ENCODE peak calls at places on chromosomes 4 and X, in ten cellular contexts. One of them, this sample, is unnamed.

GRCh38 chr4:73704314-73705055 is 35.9 kb upstream of the CXCL8 start:
- DNase-seq in adrenal gland: peak
- DNase-seq in cardiac muscle cell: peak
- DNase-seq in brain microvascular endothelial cell: peak
- DNase-seq in esophagus squamous epithelium: peak
- DNase-seq in right cardiac atrium: no peak
- DNase-seq in WERI-Rb-1: no peak
- DNase-seq in neural progenitor cell: no peak
- DNase-seq in effector memory CD4-positive, alpha-beta T cell: no peak
- DNase-seq in coronary artery: peak
- DNase-seq in this sample: peak

GRCh38 chr4:155809835-155810234 is 51.0 kb downstream of the GUCY1B1 start:
- DNase-seq in cardiac muscle cell: peak
- DNase-seq in WERI-Rb-1: no peak
- DNase-seq in esophagus squamous epithelium: no peak
- DNase-seq in adrenal gland: peak
- DNase-seq in effector memory CD4-positive, alpha-beta T cell: no peak
- DNase-seq in brain microvascular endothelial cell: peak
- DNase-seq in neural progenitor cell: peak
- DNase-seq in right cardiac atrium: no peak
- DNase-seq in coronary artery: no peak
- DNase-seq in this sample: no peak

GRCh38 chr4:70360460-70360859 is at the start of gene SMR3A:
- DNase-seq in neural progenitor cell: no peak
- DNase-seq in esophagus squamous epithelium: no peak
- DNase-seq in brain microvascular endothelial cell: no peak
- DNase-seq in cardiac muscle cell: no peak
- DNase-seq in effector memory CD4-positive, alpha-beta T cell: no peak
- DNase-seq in adrenal gland: no peak
- DNase-seq in WERI-Rb-1: no peak
- DNase-seq in coronary artery: no peak
- DNase-seq in right cardiac atrium: no peak
- DNase-seq in this sample: no peak

GRCh38 chrX:96394566-96394965 is 290.1 kb upstream of the DIAPH2 start:
- DNase-seq in right cardiac atrium: no peak
- DNase-seq in WERI-Rb-1: no peak
- DNase-seq in cardiac muscle cell: no peak
- DNase-seq in brain microvascular endothelial cell: peak
- DNase-seq in coronary artery: no peak
- DNase-seq in effector memory CD4-positive, alpha-beta T cell: no peak
- DNase-seq in adrenal gland: no peak
- DNase-seq in neural progenitor cell: no peak
- DNase-seq in esophagus squamous epithelium: no peak
- DNase-seq in this sample: no peak

GRCh38 chr4:145347684-145348083 is 134.0 kb upstream of the SMAD1 start:
- DNase-seq in brain microvascular endothelial cell: peak
- DNase-seq in neural progenitor cell: no peak
- DNase-seq in esophagus squamous epithelium: no peak
- DNase-seq in cardiac muscle cell: peak
- DNase-seq in adrenal gland: no peak
- DNase-seq in coronary artery: no peak
- DNase-seq in effector memory CD4-positive, alpha-beta T cell: no peak
- DNase-seq in WERI-Rb-1: no peak
- DNase-seq in right cardiac atrium: no peak
- DNase-seq in this sample: no peak

GRCh38 chrX:105910563-105911105 is 88.3 kb downstream of the NRK start:
- DNase-seq in esophagus squamous epithelium: no peak
- DNase-seq in effector memory CD4-positive, alpha-beta T cell: no peak
- DNase-seq in coronary artery: no peak
- DNase-seq in cardiac muscle cell: peak
- DNase-seq in brain microvascular endothelial cell: no peak
- DNase-seq in adrenal gland: no peak
- DNase-seq in WERI-Rb-1: no peak
- DNase-seq in right cardiac atrium: no peak
- DNase-seq in neural progenitor cell: no peak
- DNase-seq in this sample: no peak

GRCh38 chr4:107044170-107044569 is 8.1 kb upstream of the DKK2 start:
- DNase-seq in esophagus squamous epithelium: no peak
- DNase-seq in right cardiac atrium: no peak
- DNase-seq in WERI-Rb-1: peak
- DNase-seq in neural progenitor cell: no peak
- DNase-seq in brain microvascular endothelial cell: peak
- DNase-seq in cardiac muscle cell: no peak
- DNase-seq in adrenal gland: no peak
- DNase-seq in effector memory CD4-positive, alpha-beta T cell: no peak
- DNase-seq in coronary artery: no peak
- DNase-seq in this sample: no peak

GRCh38 chrX:104254442-104255115 is at the start of gene ESX1:
- DNase-seq in cardiac muscle cell: peak
- DNase-seq in WERI-Rb-1: no peak
- DNase-seq in right cardiac atrium: no peak
- DNase-seq in esophagus squamous epithelium: no peak
- DNase-seq in brain microvascular endothelial cell: no peak
- DNase-seq in adrenal gland: no peak
- DNase-seq in effector memory CD4-positive, alpha-beta T cell: no peak
- DNase-seq in coronary artery: no peak
- DNase-seq in neural progenitor cell: peak
- DNase-seq in this sample: no peak

GRCh38 chrX:113399501-113400192 is 559.0 kb upstream of the AMOT start:
- DNase-seq in brain microvascular endothelial cell: no peak
- DNase-seq in right cardiac atrium: no peak
- DNase-seq in neural progenitor cell: no peak
- DNase-seq in esophagus squamous epithelium: no peak
- DNase-seq in WERI-Rb-1: no peak
- DNase-seq in effector memory CD4-positive, alpha-beta T cell: no peak
- DNase-seq in coronary artery: no peak
- DNase-seq in adrenal gland: no peak
- DNase-seq in cardiac muscle cell: peak
- DNase-seq in this sample: no peak

GRCh38 chr4:156725257-156725656 is 246.3 kb downstream of the PDGFC start:
- DNase-seq in effector memory CD4-positive, alpha-beta T cell: no peak
- DNase-seq in esophagus squamous epithelium: no peak
- DNase-seq in WERI-Rb-1: no peak
- DNase-seq in adrenal gland: peak
- DNase-seq in right cardiac atrium: peak
- DNase-seq in brain microvascular endothelial cell: no peak
- DNase-seq in neural progenitor cell: no peak
- DNase-seq in cardiac muscle cell: no peak
- DNase-seq in coronary artery: no peak
- DNase-seq in this sample: no peak

GRCh38 chr4:6115342-6115741 is 85.0 kb downstream of the JAKMIP1 start:
- DNase-seq in WERI-Rb-1: no peak
- DNase-seq in brain microvascular endothelial cell: no peak
- DNase-seq in effector memory CD4-positive, alpha-beta T cell: no peak
- DNase-seq in cardiac muscle cell: no peak
- DNase-seq in right cardiac atrium: no peak
- DNase-seq in esophagus squamous epithelium: no peak
- DNase-seq in coronary artery: no peak
- DNase-seq in neural progenitor cell: no peak
- DNase-seq in adrenal gland: no peak
- DNase-seq in this sample: no peak

GRCh38 chrX:108537005-108537404 is 97.4 kb downstream of the COL4A5 start:
- DNase-seq in cardiac muscle cell: peak
- DNase-seq in coronary artery: no peak
- DNase-seq in adrenal gland: peak
- DNase-seq in neural progenitor cell: peak
- DNase-seq in WERI-Rb-1: peak
- DNase-seq in brain microvascular endothelial cell: peak
- DNase-seq in esophagus squamous epithelium: no peak
- DNase-seq in right cardiac atrium: no peak
- DNase-seq in effector memory CD4-positive, alpha-beta T cell: no peak
- DNase-seq in this sample: no peak

GRCh38 chr4:108030332-108030731 is 40.6 kb downstream of the HADH start:
- DNase-seq in effector memory CD4-positive, alpha-beta T cell: peak
- DNase-seq in right cardiac atrium: no peak
- DNase-seq in neural progenitor cell: peak
- DNase-seq in adrenal gland: peak
- DNase-seq in esophagus squamous epithelium: no peak
- DNase-seq in coronary artery: no peak
- DNase-seq in WERI-Rb-1: peak
- DNase-seq in cardiac muscle cell: peak
- DNase-seq in brain microvascular endothelial cell: peak
- DNase-seq in this sample: no peak

GRCh38 chr4:145679991-145680455 is at the start of gene C4orf51:
- DNase-seq in right cardiac atrium: no peak
- DNase-seq in esophagus squamous epithelium: no peak
- DNase-seq in adrenal gland: peak
- DNase-seq in brain microvascular endothelial cell: peak
- DNase-seq in neural progenitor cell: no peak
- DNase-seq in effector memory CD4-positive, alpha-beta T cell: no peak
- DNase-seq in coronary artery: no peak
- DNase-seq in WERI-Rb-1: no peak
- DNase-seq in cardiac muscle cell: peak
- DNase-seq in this sample: no peak

GRCh38 chrX:136953867-136954787 is 73.6 kb upstream of the RBMX start:
- DNase-seq in WERI-Rb-1: peak
- DNase-seq in brain microvascular endothelial cell: peak
- DNase-seq in effector memory CD4-positive, alpha-beta T cell: no peak
- DNase-seq in adrenal gland: peak
- DNase-seq in coronary artery: no peak
- DNase-seq in cardiac muscle cell: peak
- DNase-seq in neural progenitor cell: peak
- DNase-seq in right cardiac atrium: peak
- DNase-seq in esophagus squamous epithelium: peak
- DNase-seq in this sample: no peak

GRCh38 chr4:174522183-174523002 is at the start of gene HPGD:
- DNase-seq in esophagus squamous epithelium: no peak
- DNase-seq in coronary artery: no peak
- DNase-seq in WERI-Rb-1: peak
- DNase-seq in neural progenitor cell: peak
- DNase-seq in cardiac muscle cell: no peak
- DNase-seq in brain microvascular endothelial cell: no peak
- DNase-seq in effector memory CD4-positive, alpha-beta T cell: peak
- DNase-seq in right cardiac atrium: peak
- DNase-seq in adrenal gland: peak
- DNase-seq in this sample: no peak

GRCh38 chr4:8106451-8107025 is 52.1 kb downstream of the ABLIM2 start:
- DNase-seq in coronary artery: no peak
- DNase-seq in esophagus squamous epithelium: no peak
- DNase-seq in brain microvascular endothelial cell: no peak
- DNase-seq in neural progenitor cell: no peak
- DNase-seq in WERI-Rb-1: no peak
- DNase-seq in cardiac muscle cell: no peak
- DNase-seq in right cardiac atrium: peak
- DNase-seq in adrenal gland: no peak
- DNase-seq in effector memory CD4-positive, alpha-beta T cell: no peak
- DNase-seq in this sample: no peak
- H3K27ac ChIP-seq in coronary artery: no peak
- H3K27ac ChIP-seq in esophagus squamous epithelium: no peak
- H3K27ac ChIP-seq in brain microvascular endothelial cell: no peak
- H3K27ac ChIP-seq in neural progenitor cell: no peak
- H3K27ac ChIP-seq in WERI-Rb-1: no peak
- H3K27ac ChIP-seq in cardiac muscle cell: no peak
- H3K27ac ChIP-seq in right cardiac atrium: no peak
- H3K27ac ChIP-seq in adrenal gland: no peak
- H3K27ac ChIP-seq in effector memory CD4-positive, alpha-beta T cell: no peak
- H3K27ac ChIP-seq in this sample: no peak

DNA sequence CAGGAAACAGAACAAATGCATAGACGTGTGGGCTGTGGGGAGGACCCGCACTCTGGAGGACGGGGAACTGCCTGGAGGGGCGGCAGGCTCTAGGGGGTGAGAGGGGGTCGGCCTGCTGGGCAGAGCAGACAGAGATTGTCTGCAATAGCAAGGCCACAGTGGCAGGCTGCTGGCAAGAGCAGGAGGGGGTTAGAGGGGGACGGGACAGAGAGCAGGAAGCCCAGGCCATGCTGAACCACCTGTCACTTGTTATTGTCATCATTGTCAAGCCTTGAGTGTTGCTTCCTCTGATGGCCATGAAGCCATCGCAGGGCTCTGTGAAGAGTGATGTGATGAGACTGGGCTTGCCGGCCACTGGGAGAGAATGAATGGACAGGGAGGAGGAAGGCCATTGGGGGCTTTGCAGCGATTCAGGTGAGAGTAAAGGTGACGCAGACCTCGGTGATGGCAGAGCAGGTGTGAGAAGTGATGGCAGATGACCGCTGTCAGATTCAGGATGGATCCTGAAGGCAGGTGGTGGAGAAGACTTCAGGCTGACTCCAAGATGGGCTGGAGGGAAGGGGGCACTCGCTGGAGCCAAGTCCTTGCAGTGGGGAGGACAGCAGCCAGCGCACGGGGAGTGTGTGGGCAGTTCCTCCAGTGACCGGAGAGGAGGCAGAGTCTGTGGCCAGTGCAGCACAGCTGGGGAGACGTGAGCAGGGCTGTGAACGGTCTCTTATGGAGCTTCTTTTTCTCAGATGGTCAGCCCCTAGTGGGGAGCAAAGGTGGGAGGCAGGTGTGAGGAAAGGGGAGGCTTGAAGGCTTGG is 43.6 kb downstream of the HTT-AS start:
- DNase-seq in brain microvascular endothelial cell: no peak
- DNase-seq in adrenal gland: no peak
- DNase-seq in effector memory CD4-positive, alpha-beta T cell: no peak
- DNase-seq in esophagus squamous epithelium: no peak
- DNase-seq in right cardiac atrium: no peak
- DNase-seq in coronary artery: no peak
- DNase-seq in WERI-Rb-1: no peak
- DNase-seq in neural progenitor cell: no peak
- DNase-seq in cardiac muscle cell: no peak
- DNase-seq in this sample: no peak
- H3K4me3 ChIP-seq in brain microvascular endothelial cell: no peak
- H3K4me3 ChIP-seq in adrenal gland: no peak
- H3K4me3 ChIP-seq in effector memory CD4-positive, alpha-beta T cell: no peak
- H3K4me3 ChIP-seq in esophagus squamous epithelium: no peak
- H3K4me3 ChIP-seq in right cardiac atrium: no peak
- H3K4me3 ChIP-seq in coronary artery: no peak
- H3K4me3 ChIP-seq in WERI-Rb-1: no peak
- H3K4me3 ChIP-seq in neural progenitor cell: no peak
- H3K4me3 ChIP-seq in cardiac muscle cell: no peak
- H3K4me3 ChIP-seq in this sample: no peak

DNA sequence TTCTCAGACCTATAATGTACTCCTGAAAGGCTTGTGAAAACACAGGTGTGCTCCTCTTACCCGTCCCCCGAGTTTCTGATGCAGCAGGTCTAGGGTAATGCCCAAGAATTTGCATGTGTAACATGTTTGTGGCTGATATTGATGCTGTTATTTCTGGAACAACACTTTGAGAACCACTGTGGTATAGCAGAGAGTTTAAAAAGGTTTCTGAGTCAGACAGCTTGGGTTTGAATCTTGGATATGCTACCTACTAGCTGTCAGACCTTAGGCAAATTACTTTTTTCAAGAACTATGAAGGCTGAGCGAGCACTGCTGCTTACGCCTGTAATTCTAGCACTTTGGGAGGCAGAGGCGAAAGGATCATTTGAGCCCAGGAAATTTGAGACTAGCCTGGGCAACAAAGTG is 4.9 kb downstream of the AFF1 start:
- DNase-seq in WERI-Rb-1: no peak
- DNase-seq in cardiac muscle cell: no peak
- DNase-seq in brain microvascular endothelial cell: no peak
- DNase-seq in effector memory CD4-positive, alpha-beta T cell: no peak
- DNase-seq in esophagus squamous epithelium: peak
- DNase-seq in neural progenitor cell: no peak
- DNase-seq in adrenal gland: no peak
- DNase-seq in coronary artery: no peak
- DNase-seq in right cardiac atrium: no peak
- DNase-seq in this sample: no peak
- H3K27ac ChIP-seq in WERI-Rb-1: no peak
- H3K27ac ChIP-seq in cardiac muscle cell: no peak
- H3K27ac ChIP-seq in brain microvascular endothelial cell: no peak
- H3K27ac ChIP-seq in effector memory CD4-positive, alpha-beta T cell: peak
- H3K27ac ChIP-seq in esophagus squamous epithelium: peak
- H3K27ac ChIP-seq in neural progenitor cell: no peak
- H3K27ac ChIP-seq in adrenal gland: peak
- H3K27ac ChIP-seq in coronary artery: peak
- H3K27ac ChIP-seq in right cardiac atrium: peak
- H3K27ac ChIP-seq in this sample: no peak

GRCh38 chr4:121243476-121243875 is 79.4 kb upstream of the TNIP3 start:
- DNase-seq in neural progenitor cell: no peak
- DNase-seq in adrenal gland: no peak
- DNase-seq in right cardiac atrium: no peak
- DNase-seq in esophagus squamous epithelium: no peak
- DNase-seq in coronary artery: no peak
- DNase-seq in brain microvascular endothelial cell: no peak
- DNase-seq in cardiac muscle cell: no peak
- DNase-seq in effector memory CD4-positive, alpha-beta T cell: no peak
- DNase-seq in WERI-Rb-1: no peak
- DNase-seq in this sample: no peak
- H3K4me3 ChIP-seq in neural progenitor cell: no peak
- H3K4me3 ChIP-seq in adrenal gland: no peak
- H3K4me3 ChIP-seq in right cardiac atrium: no peak
- H3K4me3 ChIP-seq in esophagus squamous epithelium: no peak
- H3K4me3 ChIP-seq in coronary artery: no peak
- H3K4me3 ChIP-seq in brain microvascular endothelial cell: no peak
- H3K4me3 ChIP-seq in cardiac muscle cell: no peak
- H3K4me3 ChIP-seq in effector memory CD4-positive, alpha-beta T cell: peak
- H3K4me3 ChIP-seq in WERI-Rb-1: no peak
- H3K4me3 ChIP-seq in this sample: no peak

This sample was measured in RWPE2.